ENCODE peak calls at places on chromosome 10, in ten cellular contexts. One of them, this sample, is unnamed.

GRCh38 chr10:59879363-59879935 is 26.9 kb downstream of the CCDC6 start:
- DNase-seq in fibroblast of mammary gland: no peak
- DNase-seq in GOT3: no peak
- DNase-seq in NCI-H446 treated with DMSO at 0.1 percent for 48 hours: no peak
- DNase-seq in activated naive CD4-positive, alpha-beta T cell treated with anti-CD3 and anti-CD28 coated beads, Interleukin-2, amount 50 U/mL, for 72 hours: no peak
- DNase-seq in activated CD8-positive, alpha-beta memory T cell treated with anti-CD3 and anti-CD28 coated beads for 24 hours: no peak
- DNase-seq in lower lobe of right lung: no peak
- DNase-seq in Right ventricle myocardium superior: no peak
- DNase-seq in heart left ventricle: no peak
- DNase-seq in psoas muscle: no peak
- DNase-seq in this sample: no peak

GRCh38 chr10:129771024-129771423 is 193.1 kb downstream of the EBF3 start:
- DNase-seq in fibroblast of mammary gland: no peak
- DNase-seq in GOT3: no peak
- DNase-seq in NCI-H446 treated with DMSO at 0.1 percent for 48 hours: no peak
- DNase-seq in activated naive CD4-positive, alpha-beta T cell treated with anti-CD3 and anti-CD28 coated beads, Interleukin-2, amount 50 U/mL, for 72 hours: no peak
- DNase-seq in activated CD8-positive, alpha-beta memory T cell treated with anti-CD3 and anti-CD28 coated beads for 24 hours: peak
- DNase-seq in lower lobe of right lung: peak
- DNase-seq in Right ventricle myocardium superior: no peak
- DNase-seq in heart left ventricle: no peak
- DNase-seq in psoas muscle: no peak
- DNase-seq in this sample: no peak

GRCh38 chr10:113037222-113037621 is 87.2 kb downstream of the TCF7L2 start:
- DNase-seq in fibroblast of mammary gland: no peak
- DNase-seq in GOT3: no peak
- DNase-seq in NCI-H446 treated with DMSO at 0.1 percent for 48 hours: no peak
- DNase-seq in activated naive CD4-positive, alpha-beta T cell treated with anti-CD3 and anti-CD28 coated beads, Interleukin-2, amount 50 U/mL, for 72 hours: no peak
- DNase-seq in activated CD8-positive, alpha-beta memory T cell treated with anti-CD3 and anti-CD28 coated beads for 24 hours: no peak
- DNase-seq in lower lobe of right lung: no peak
- DNase-seq in Right ventricle myocardium superior: no peak
- DNase-seq in heart left ventricle: no peak
- DNase-seq in psoas muscle: no peak
- DNase-seq in this sample: peak

GRCh38 chr10:24215603-24216002 is 6.7 kb downstream of the KIAA1217 start:
- DNase-seq in fibroblast of mammary gland: no peak
- DNase-seq in GOT3: no peak
- DNase-seq in NCI-H446 treated with DMSO at 0.1 percent for 48 hours: no peak
- DNase-seq in activated naive CD4-positive, alpha-beta T cell treated with anti-CD3 and anti-CD28 coated beads, Interleukin-2, amount 50 U/mL, for 72 hours: no peak
- DNase-seq in activated CD8-positive, alpha-beta memory T cell treated with anti-CD3 and anti-CD28 coated beads for 24 hours: no peak
- DNase-seq in lower lobe of right lung: no peak
- DNase-seq in Right ventricle myocardium superior: no peak
- DNase-seq in heart left ventricle: no peak
- DNase-seq in psoas muscle: no peak
- DNase-seq in this sample: no peak

GRCh38 chr10:37234692-37235091 is 109.3 kb downstream of the ANKRD30A start:
- DNase-seq in fibroblast of mammary gland: no peak
- DNase-seq in GOT3: no peak
- DNase-seq in NCI-H446 treated with DMSO at 0.1 percent for 48 hours: no peak
- DNase-seq in activated naive CD4-positive, alpha-beta T cell treated with anti-CD3 and anti-CD28 coated beads, Interleukin-2, amount 50 U/mL, for 72 hours: no peak
- DNase-seq in activated CD8-positive, alpha-beta memory T cell treated with anti-CD3 and anti-CD28 coated beads for 24 hours: no peak
- DNase-seq in lower lobe of right lung: no peak
- DNase-seq in Right ventricle myocardium superior: no peak
- DNase-seq in heart left ventricle: no peak
- DNase-seq in psoas muscle: no peak
- DNase-seq in this sample: no peak

GRCh38 chr10:75660833-75661232 is 229.4 kb downstream of the LRMDA start:
- DNase-seq in fibroblast of mammary gland: no peak
- DNase-seq in GOT3: no peak
- DNase-seq in NCI-H446 treated with DMSO at 0.1 percent for 48 hours: peak
- DNase-seq in activated naive CD4-positive, alpha-beta T cell treated with anti-CD3 and anti-CD28 coated beads, Interleukin-2, amount 50 U/mL, for 72 hours: no peak
- DNase-seq in activated CD8-positive, alpha-beta memory T cell treated with anti-CD3 and anti-CD28 coated beads for 24 hours: no peak
- DNase-seq in lower lobe of right lung: no peak
- DNase-seq in Right ventricle myocardium superior: no peak
- DNase-seq in heart left ventricle: no peak
- DNase-seq in psoas muscle: no peak
- DNase-seq in this sample: no peak

GRCh38 chr10:14564268-14564744 is 210.4 kb downstream of the FAM107B start:
- DNase-seq in fibroblast of mammary gland: no peak
- DNase-seq in GOT3: no peak
- DNase-seq in NCI-H446 treated with DMSO at 0.1 percent for 48 hours: no peak
- DNase-seq in activated naive CD4-positive, alpha-beta T cell treated with anti-CD3 and anti-CD28 coated beads, Interleukin-2, amount 50 U/mL, for 72 hours: no peak
- DNase-seq in activated CD8-positive, alpha-beta memory T cell treated with anti-CD3 and anti-CD28 coated beads for 24 hours: no peak
- DNase-seq in lower lobe of right lung: no peak
- DNase-seq in Right ventricle myocardium superior: no peak
- DNase-seq in heart left ventricle: no peak
- DNase-seq in psoas muscle: no peak
- DNase-seq in this sample: no peak

GRCh38 chr10:50579491-50580259 is 44.1 kb downstream of the SGMS1 start:
- DNase-seq in fibroblast of mammary gland: no peak
- DNase-seq in GOT3: no peak
- DNase-seq in NCI-H446 treated with DMSO at 0.1 percent for 48 hours: no peak
- DNase-seq in activated naive CD4-positive, alpha-beta T cell treated with anti-CD3 and anti-CD28 coated beads, Interleukin-2, amount 50 U/mL, for 72 hours: no peak
- DNase-seq in activated CD8-positive, alpha-beta memory T cell treated with anti-CD3 and anti-CD28 coated beads for 24 hours: no peak
- DNase-seq in lower lobe of right lung: no peak
- DNase-seq in Right ventricle myocardium superior: no peak
- DNase-seq in heart left ventricle: no peak
- DNase-seq in psoas muscle: no peak
- DNase-seq in this sample: no peak

GRCh38 chr10:88478256-88478655 is 104.9 kb downstream of the RNLS start:
- DNase-seq in fibroblast of mammary gland: peak
- DNase-seq in GOT3: no peak
- DNase-seq in NCI-H446 treated with DMSO at 0.1 percent for 48 hours: no peak
- DNase-seq in activated naive CD4-positive, alpha-beta T cell treated with anti-CD3 and anti-CD28 coated beads, Interleukin-2, amount 50 U/mL, for 72 hours: no peak
- DNase-seq in activated CD8-positive, alpha-beta memory T cell treated with anti-CD3 and anti-CD28 coated beads for 24 hours: no peak
- DNase-seq in lower lobe of right lung: no peak
- DNase-seq in Right ventricle myocardium superior: no peak
- DNase-seq in heart left ventricle: no peak
- DNase-seq in psoas muscle: no peak
- DNase-seq in this sample: peak

GRCh38 chr10:92153-92552 is 43.1 kb upstream of the TUBB8 start:
- DNase-seq in fibroblast of mammary gland: no peak
- DNase-seq in GOT3: no peak
- DNase-seq in NCI-H446 treated with DMSO at 0.1 percent for 48 hours: no peak
- DNase-seq in activated naive CD4-positive, alpha-beta T cell treated with anti-CD3 and anti-CD28 coated beads, Interleukin-2, amount 50 U/mL, for 72 hours: no peak
- DNase-seq in activated CD8-positive, alpha-beta memory T cell treated with anti-CD3 and anti-CD28 coated beads for 24 hours: peak
- DNase-seq in lower lobe of right lung: no peak
- DNase-seq in Right ventricle myocardium superior: no peak
- DNase-seq in heart left ventricle: no peak
- DNase-seq in psoas muscle: no peak
- DNase-seq in this sample: no peak

GRCh38 chr10:104638861-104639594 is 2.1 kb upstream of the SORCS3 start:
- DNase-seq in fibroblast of mammary gland: no peak
- DNase-seq in GOT3: no peak
- DNase-seq in NCI-H446 treated with DMSO at 0.1 percent for 48 hours: no peak
- DNase-seq in activated naive CD4-positive, alpha-beta T cell treated with anti-CD3 and anti-CD28 coated beads, Interleukin-2, amount 50 U/mL, for 72 hours: no peak
- DNase-seq in activated CD8-positive, alpha-beta memory T cell treated with anti-CD3 and anti-CD28 coated beads for 24 hours: no peak
- DNase-seq in lower lobe of right lung: no peak
- DNase-seq in Right ventricle myocardium superior: no peak
- DNase-seq in heart left ventricle: no peak
- DNase-seq in psoas muscle: no peak
- DNase-seq in this sample: no peak

GRCh38 chr10:93309062-93309461 is 173.1 kb downstream of the MYOF start:
- DNase-seq in fibroblast of mammary gland: peak
- DNase-seq in GOT3: no peak
- DNase-seq in NCI-H446 treated with DMSO at 0.1 percent for 48 hours: no peak
- DNase-seq in activated naive CD4-positive, alpha-beta T cell treated with anti-CD3 and anti-CD28 coated beads, Interleukin-2, amount 50 U/mL, for 72 hours: no peak
- DNase-seq in activated CD8-positive, alpha-beta memory T cell treated with anti-CD3 and anti-CD28 coated beads for 24 hours: no peak
- DNase-seq in lower lobe of right lung: no peak
- DNase-seq in Right ventricle myocardium superior: no peak
- DNase-seq in heart left ventricle: no peak
- DNase-seq in psoas muscle: no peak
- DNase-seq in this sample: peak

GRCh38 chr10:60114765-60115586 is 208.6 kb upstream of the CCDC6 start:
- DNase-seq in fibroblast of mammary gland: peak
- DNase-seq in GOT3: no peak
- DNase-seq in NCI-H446 treated with DMSO at 0.1 percent for 48 hours: no peak
- DNase-seq in activated naive CD4-positive, alpha-beta T cell treated with anti-CD3 and anti-CD28 coated beads, Interleukin-2, amount 50 U/mL, for 72 hours: peak
- DNase-seq in activated CD8-positive, alpha-beta memory T cell treated with anti-CD3 and anti-CD28 coated beads for 24 hours: no peak
- DNase-seq in lower lobe of right lung: no peak
- DNase-seq in Right ventricle myocardium superior: no peak
- DNase-seq in heart left ventricle: no peak
- DNase-seq in psoas muscle: no peak
- DNase-seq in this sample: peak

GRCh38 chr10:132519382-132520146 is 18.0 kb upstream of the INPP5A start:
- DNase-seq in fibroblast of mammary gland: no peak
- DNase-seq in GOT3: no peak
- DNase-seq in NCI-H446 treated with DMSO at 0.1 percent for 48 hours: no peak
- DNase-seq in activated naive CD4-positive, alpha-beta T cell treated with anti-CD3 and anti-CD28 coated beads, Interleukin-2, amount 50 U/mL, for 72 hours: no peak
- DNase-seq in activated CD8-positive, alpha-beta memory T cell treated with anti-CD3 and anti-CD28 coated beads for 24 hours: no peak
- DNase-seq in lower lobe of right lung: peak
- DNase-seq in Right ventricle myocardium superior: peak
- DNase-seq in heart left ventricle: peak
- DNase-seq in psoas muscle: peak
- DNase-seq in this sample: no peak

GRCh38 chr10:112687647-112688046 is 240.6 kb downstream of the VTI1A start:
- DNase-seq in fibroblast of mammary gland: peak
- DNase-seq in GOT3: no peak
- DNase-seq in NCI-H446 treated with DMSO at 0.1 percent for 48 hours: no peak
- DNase-seq in activated naive CD4-positive, alpha-beta T cell treated with anti-CD3 and anti-CD28 coated beads, Interleukin-2, amount 50 U/mL, for 72 hours: no peak
- DNase-seq in activated CD8-positive, alpha-beta memory T cell treated with anti-CD3 and anti-CD28 coated beads for 24 hours: no peak
- DNase-seq in lower lobe of right lung: no peak
- DNase-seq in Right ventricle myocardium superior: no peak
- DNase-seq in heart left ventricle: no peak
- DNase-seq in psoas muscle: no peak
- DNase-seq in this sample: peak

GRCh38 chr10:133276435-133277201 is at the start of gene ADAM8:
- DNase-seq in fibroblast of mammary gland: no peak
- DNase-seq in GOT3: no peak
- DNase-seq in NCI-H446 treated with DMSO at 0.1 percent for 48 hours: no peak
- DNase-seq in activated naive CD4-positive, alpha-beta T cell treated with anti-CD3 and anti-CD28 coated beads, Interleukin-2, amount 50 U/mL, for 72 hours: peak
- DNase-seq in activated CD8-positive, alpha-beta memory T cell treated with anti-CD3 and anti-CD28 coated beads for 24 hours: peak
- DNase-seq in lower lobe of right lung: peak
- DNase-seq in Right ventricle myocardium superior: peak
- DNase-seq in heart left ventricle: no peak
- DNase-seq in psoas muscle: peak
- DNase-seq in this sample: no peak

GRCh38 chr10:114631090-114631677 is 26.9 kb downstream of the ABLIM1 start:
- DNase-seq in fibroblast of mammary gland: no peak
- DNase-seq in GOT3: no peak
- DNase-seq in NCI-H446 treated with DMSO at 0.1 percent for 48 hours: no peak
- DNase-seq in activated naive CD4-positive, alpha-beta T cell treated with anti-CD3 and anti-CD28 coated beads, Interleukin-2, amount 50 U/mL, for 72 hours: no peak
- DNase-seq in activated CD8-positive, alpha-beta memory T cell treated with anti-CD3 and anti-CD28 coated beads for 24 hours: no peak
- DNase-seq in lower lobe of right lung: no peak
- DNase-seq in Right ventricle myocardium superior: no peak
- DNase-seq in heart left ventricle: no peak
- DNase-seq in psoas muscle: no peak
- DNase-seq in this sample: no peak

This sample was measured in fibroblast of gingiva.